ENCODE peak calls at places on chromosomes 12 and 14, in five cellular contexts. One of them, this sample, is unnamed.

GRCh38 chr14:54329082-54329695 is 67.6 kb upstream of the CDKN3 start:
- DNase-seq in OCI-LY7: peak; percentile 31
- DNase-seq in PC-3: peak; percentile 96
- DNase-seq in Karpas-422: peak; percentile 86
- DNase-seq in SK-N-SH: no peak
- DNase-seq in this sample: peak; percentile 35

GRCh38 chr12:30757316-30757715 is 2.6 kb upstream of the CAPRIN2 start:
- DNase-seq in OCI-LY7: no peak
- DNase-seq in PC-3: no peak
- DNase-seq in Karpas-422: no peak
- DNase-seq in SK-N-SH: no peak
- DNase-seq in this sample: no peak

GRCh38 chr14:69153848-69154208 is 909 bp upstream of the DCAF5 start:
- DNase-seq in OCI-LY7: peak; percentile 39
- DNase-seq in PC-3: no peak
- DNase-seq in Karpas-422: peak; percentile 61
- DNase-seq in SK-N-SH: peak; percentile 36
- DNase-seq in this sample: no peak

GRCh38 chr14:70810621-70811020 is 1.3 kb upstream of the MAP3K9 start:
- DNase-seq in OCI-LY7: no peak
- DNase-seq in PC-3: no peak
- DNase-seq in Karpas-422: no peak
- DNase-seq in SK-N-SH: no peak
- DNase-seq in this sample: no peak

GRCh38 chr14:90132821-90133570 is 71.2 kb downstream of the KCNK13 start:
- DNase-seq in OCI-LY7: no peak
- DNase-seq in PC-3: no peak
- DNase-seq in Karpas-422: no peak
- DNase-seq in SK-N-SH: no peak
- DNase-seq in this sample: no peak

GRCh38 chr14:67228325-67228984 is 12.8 kb upstream of the PALS1 start:
- DNase-seq in OCI-LY7: no peak
- DNase-seq in PC-3: peak; percentile 67
- DNase-seq in Karpas-422: no peak
- DNase-seq in SK-N-SH: no peak
- DNase-seq in this sample: no peak

GRCh38 chr12:114443607-114444421 is 37.9 kb upstream of the TBX5 start:
- DNase-seq in OCI-LY7: no peak
- DNase-seq in PC-3: no peak
- DNase-seq in Karpas-422: no peak
- DNase-seq in SK-N-SH: no peak
- DNase-seq in this sample: no peak

GRCh38 chr12:94644141-94644575 is 6.2 kb downstream of the TMCC3 start:
- DNase-seq in OCI-LY7: peak; percentile 41
- DNase-seq in PC-3: peak; percentile 77
- DNase-seq in Karpas-422: no peak
- DNase-seq in SK-N-SH: no peak
- DNase-seq in this sample: no peak

GRCh38 chr12:113996026-113996425 is 29.9 kb upstream of the RBM19 start:
- DNase-seq in OCI-LY7: no peak
- DNase-seq in PC-3: no peak
- DNase-seq in Karpas-422: no peak
- DNase-seq in SK-N-SH: no peak
- DNase-seq in this sample: no peak

GRCh38 chr12:94749890-94750289 is 99.5 kb upstream of the TMCC3 start:
- DNase-seq in OCI-LY7: no peak
- DNase-seq in PC-3: no peak
- DNase-seq in Karpas-422: no peak
- DNase-seq in SK-N-SH: no peak
- DNase-seq in this sample: no peak

GRCh38 chr14:102370305-102370809 is 7.6 kb downstream of the TECPR2 start:
- DNase-seq in OCI-LY7: peak; percentile 69
- DNase-seq in PC-3: no peak
- DNase-seq in Karpas-422: peak; percentile 52
- DNase-seq in SK-N-SH: no peak
- DNase-seq in this sample: no peak

GRCh38 chr14:37172024-37172869 is at the start of gene SLC25A21:
- DNase-seq in OCI-LY7: no peak
- DNase-seq in PC-3: peak; percentile 87
- DNase-seq in Karpas-422: no peak
- DNase-seq in SK-N-SH: no peak
- DNase-seq in this sample: no peak

GRCh38 chr12:113965951-113966797 is at the start of gene RBM19:
- DNase-seq in OCI-LY7: peak; percentile 99
- DNase-seq in PC-3: peak; percentile 99
- DNase-seq in Karpas-422: peak; percentile 99
- DNase-seq in SK-N-SH: peak; percentile 95
- DNase-seq in this sample: peak; percentile 93

GRCh38 chr14:66600416-66600815 is 92.5 kb downstream of the GPHN start:
- DNase-seq in OCI-LY7: no peak
- DNase-seq in PC-3: peak; percentile 45
- DNase-seq in Karpas-422: peak; percentile 4
- DNase-seq in SK-N-SH: no peak
- DNase-seq in this sample: no peak

GRCh38 chr12:130053641-130054040 is 108.6 kb upstream of the FZD10 start:
- DNase-seq in OCI-LY7: no peak
- DNase-seq in PC-3: no peak
- DNase-seq in Karpas-422: no peak
- DNase-seq in SK-N-SH: no peak
- DNase-seq in this sample: no peak
- H2AFZ ChIP-seq in OCI-LY7: no peak overlapping the region
- H2AFZ ChIP-seq in PC-3: no peak overlapping the region
- H2AFZ ChIP-seq in Karpas-422: no peak overlapping the region
- H2AFZ ChIP-seq in SK-N-SH: no peak overlapping the region
- H2AFZ ChIP-seq in this sample: no peak overlapping the region

GRCh38 chr14:98458702-98459101 is 813.3 kb downstream of the BCL11B start:
- DNase-seq in OCI-LY7: no peak
- DNase-seq in PC-3: no peak
- DNase-seq in Karpas-422: no peak
- DNase-seq in SK-N-SH: no peak
- DNase-seq in this sample: no peak
- H3K9me2 ChIP-seq in OCI-LY7: no peaks in the 10 kb centered on the region
- H3K9me2 ChIP-seq in PC-3: no peaks in the 10 kb centered on the region
- H3K9me2 ChIP-seq in Karpas-422: no peaks in the 10 kb centered on the region
- H3K9me2 ChIP-seq in SK-N-SH: no peaks in the 10 kb centered on the region
- H3K9me2 ChIP-seq in this sample: no peaks in the 10 kb centered on the region

DNA sequence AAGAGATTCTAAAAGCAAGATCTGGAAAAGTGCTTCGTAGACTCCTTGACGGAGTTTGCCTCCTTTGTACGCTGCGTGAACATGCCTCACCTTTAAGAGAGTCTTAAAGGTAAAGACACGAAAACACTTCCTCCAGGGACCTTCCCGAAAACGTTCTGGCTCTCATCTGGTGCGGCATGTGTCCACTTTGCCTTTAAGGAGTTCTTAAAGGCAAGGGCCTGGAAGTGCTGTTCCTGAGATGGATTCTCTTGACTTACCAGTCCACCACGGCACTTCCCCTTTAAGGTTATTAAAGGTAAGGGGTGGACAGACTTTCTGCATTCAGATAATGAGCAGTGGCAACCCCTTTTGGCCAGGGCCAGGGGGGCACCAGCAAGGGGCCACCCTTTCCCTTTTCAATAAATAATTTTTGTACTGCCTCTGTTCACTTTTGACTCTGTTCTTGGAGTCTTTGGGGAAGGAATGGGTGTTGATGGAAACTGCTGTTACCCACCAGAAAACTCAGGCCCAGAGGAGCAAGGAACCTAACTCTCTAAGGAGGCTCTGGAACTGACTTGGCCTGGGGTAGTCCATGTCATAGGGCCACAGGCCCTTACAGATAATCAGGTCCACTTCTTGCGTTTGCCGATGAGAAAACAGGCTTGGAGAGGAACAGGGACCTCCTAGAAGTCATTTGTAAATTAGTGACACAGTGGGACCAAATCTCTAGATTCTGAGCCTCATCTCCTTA is 4.4 kb downstream of the REM2 start:
- DNase-seq in OCI-LY7: peak; percentile 98
- DNase-seq in PC-3: peak; percentile 95
- DNase-seq in Karpas-422: peak; percentile 90
- DNase-seq in SK-N-SH: peak; percentile 81
- DNase-seq in this sample: peak; percentile 84
- H2AFZ ChIP-seq in OCI-LY7: peak overlapping the region; percentile 43
- H2AFZ ChIP-seq in PC-3: peak overlapping the region; percentile 90
- H2AFZ ChIP-seq in Karpas-422: peak overlapping the region; percentile 63
- H2AFZ ChIP-seq in SK-N-SH: peak overlapping the region; percentile 98
- H2AFZ ChIP-seq in this sample: peak overlapping the region; percentile 61

GRCh38 chr12:56993346-56993745 is 13.0 kb downstream of the ZBTB39 start:
- DNase-seq in OCI-LY7: no peak
- DNase-seq in PC-3: no peak
- DNase-seq in Karpas-422: no peak
- DNase-seq in SK-N-SH: no peak
- DNase-seq in this sample: no peak

GRCh38 chr12:56995201-56995929 is 11.0 kb downstream of the ZBTB39 start:
- DNase-seq in OCI-LY7: no peak
- DNase-seq in PC-3: no peak
- DNase-seq in Karpas-422: no peak
- DNase-seq in SK-N-SH: no peak
- DNase-seq in this sample: no peak

GRCh38 chr12:56996793-56997545 is 9.4 kb downstream of the ZBTB39 start:
- DNase-seq in OCI-LY7: no peak
- DNase-seq in PC-3: no peak
- DNase-seq in Karpas-422: no peak
- DNase-seq in SK-N-SH: no peak
- DNase-seq in this sample: no peak

GRCh38 chr12:56995930-56996496 is 10.3 kb downstream of the ZBTB39 start:
- DNase-seq in OCI-LY7: no peak
- DNase-seq in PC-3: no peak
- DNase-seq in Karpas-422: no peak
- DNase-seq in SK-N-SH: no peak
- DNase-seq in this sample: no peak

GRCh38 chr12:56994231-56994746 is 12.1 kb downstream of the ZBTB39 start:
- DNase-seq in OCI-LY7: no peak
- DNase-seq in PC-3: no peak
- DNase-seq in Karpas-422: no peak
- DNase-seq in SK-N-SH: no peak
- DNase-seq in this sample: no peak
- H3K9me2 ChIP-seq in OCI-LY7: no peaks in the 10 kb centered on the region
- H3K9me2 ChIP-seq in PC-3: no peaks in the 10 kb centered on the region
- H3K9me2 ChIP-seq in Karpas-422: no peaks in the 10 kb centered on the region
- H3K9me2 ChIP-seq in SK-N-SH: no peaks in the 10 kb centered on the region
- H3K9me2 ChIP-seq in this sample: no peaks in the 10 kb centered on the region

GRCh38 chr12:92398565-92399309 is 253.1 kb upstream of the BTG1 start:
- DNase-seq in OCI-LY7: peak; percentile 13
- DNase-seq in PC-3: no peak
- DNase-seq in Karpas-422: no peak
- DNase-seq in SK-N-SH: no peak
- DNase-seq in this sample: no peak
- H2AFZ ChIP-seq in OCI-LY7: peak overlapping the region; percentile 24
- H2AFZ ChIP-seq in PC-3: no peak overlapping the region
- H2AFZ ChIP-seq in Karpas-422: no peak overlapping the region
- H2AFZ ChIP-seq in SK-N-SH: no peak overlapping the region
- H2AFZ ChIP-seq in this sample: no peak overlapping the region

DNA sequence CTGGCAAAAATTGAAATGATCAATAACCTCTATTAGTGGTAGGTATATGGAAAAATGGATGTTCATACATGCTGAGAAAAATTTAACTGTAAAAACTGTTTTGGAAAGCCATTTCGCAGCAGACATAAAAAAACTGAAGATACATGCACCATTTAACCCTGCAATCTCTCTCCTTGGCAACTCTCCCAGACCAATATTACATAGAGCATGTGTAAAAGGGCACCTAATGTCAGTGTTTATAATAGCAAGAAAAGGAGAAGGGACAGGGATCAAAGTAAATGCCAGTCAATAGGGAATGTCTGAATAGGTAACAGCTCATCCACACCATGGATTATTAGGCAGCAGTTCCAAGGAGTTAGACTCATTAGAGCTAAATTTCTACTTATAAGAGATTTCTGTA is 77.2 kb downstream of the BTG1 start:
- DNase-seq in OCI-LY7: no peak
- DNase-seq in PC-3: peak; percentile 23
- DNase-seq in Karpas-422: no peak
- DNase-seq in SK-N-SH: peak; percentile 24
- DNase-seq in this sample: no peak
- H3K9me2 ChIP-seq in OCI-LY7: no peaks in the 10 kb centered on the region
- H3K9me2 ChIP-seq in PC-3: no peaks in the 10 kb centered on the region
- H3K9me2 ChIP-seq in Karpas-422: no peaks in the 10 kb centered on the region
- H3K9me2 ChIP-seq in SK-N-SH: no peaks in the 10 kb centered on the region
- H3K9me2 ChIP-seq in this sample: peaks cover 5% of the 10 kb centered on the region

This sample was measured in MM.1S.